ENCODE peak calls at places on chromosomes 4 and X, in ten cellular contexts. One of them, this sample, is unnamed.

GRCh38 chr4:79141530-79141929 is 184.3 kb downstream of the NAA11 start:
- DNase-seq in endodermal cell: peak
- DNase-seq in IMR-90: peak
- DNase-seq in cardiac muscle cell: peak
- DNase-seq in right cardiac atrium: no peak
- DNase-seq in pancreas: no peak
- DNase-seq in CD4-positive, alpha-beta memory T cell: no peak
- DNase-seq in breast epithelium: no peak
- DNase-seq in neural progenitor cell: peak
- DNase-seq in substantia nigra: no peak
- DNase-seq in this sample: no peak

GRCh38 chr4:114464873-114465272 is 133.7 kb upstream of the UGT8 start:
- DNase-seq in endodermal cell: no peak
- DNase-seq in IMR-90: peak
- DNase-seq in cardiac muscle cell: no peak
- DNase-seq in right cardiac atrium: no peak
- DNase-seq in pancreas: no peak
- DNase-seq in CD4-positive, alpha-beta memory T cell: no peak
- DNase-seq in breast epithelium: no peak
- DNase-seq in neural progenitor cell: no peak
- DNase-seq in substantia nigra: no peak
- DNase-seq in this sample: no peak

GRCh38 chr4:138405934-138406567 is 163.9 kb upstream of the SLC7A11 start:
- DNase-seq in endodermal cell: no peak
- DNase-seq in IMR-90: peak
- DNase-seq in cardiac muscle cell: no peak
- DNase-seq in right cardiac atrium: no peak
- DNase-seq in pancreas: no peak
- DNase-seq in CD4-positive, alpha-beta memory T cell: no peak
- DNase-seq in breast epithelium: no peak
- DNase-seq in neural progenitor cell: no peak
- DNase-seq in substantia nigra: no peak
- DNase-seq in this sample: no peak

GRCh38 chr4:40333921-40334352 is 1.2 kb upstream of the CHRNA9 start:
- DNase-seq in endodermal cell: no peak
- DNase-seq in IMR-90: peak
- DNase-seq in cardiac muscle cell: no peak
- DNase-seq in right cardiac atrium: no peak
- DNase-seq in pancreas: no peak
- DNase-seq in CD4-positive, alpha-beta memory T cell: no peak
- DNase-seq in breast epithelium: no peak
- DNase-seq in neural progenitor cell: no peak
- DNase-seq in substantia nigra: no peak
- DNase-seq in this sample: no peak

GRCh38 chr4:121789960-121790829 is 10.9 kb upstream of the EXOSC9 start:
- DNase-seq in endodermal cell: no peak
- DNase-seq in IMR-90: peak
- DNase-seq in cardiac muscle cell: no peak
- DNase-seq in right cardiac atrium: no peak
- DNase-seq in pancreas: no peak
- DNase-seq in CD4-positive, alpha-beta memory T cell: no peak
- DNase-seq in breast epithelium: no peak
- DNase-seq in neural progenitor cell: no peak
- DNase-seq in substantia nigra: no peak
- DNase-seq in this sample: no peak

GRCh38 chr4:3193531-3194203 is 55.3 kb upstream of the MSANTD1 start:
- DNase-seq in endodermal cell: peak
- DNase-seq in IMR-90: peak
- DNase-seq in cardiac muscle cell: no peak
- DNase-seq in right cardiac atrium: no peak
- DNase-seq in pancreas: no peak
- DNase-seq in CD4-positive, alpha-beta memory T cell: peak
- DNase-seq in breast epithelium: no peak
- DNase-seq in neural progenitor cell: no peak
- DNase-seq in substantia nigra: no peak
- DNase-seq in this sample: no peak

GRCh38 chrX:105167233-105167632 is 53.3 kb downstream of the TEX13A start:
- DNase-seq in endodermal cell: no peak
- DNase-seq in IMR-90: no peak
- DNase-seq in cardiac muscle cell: no peak
- DNase-seq in right cardiac atrium: no peak
- DNase-seq in pancreas: no peak
- DNase-seq in CD4-positive, alpha-beta memory T cell: no peak
- DNase-seq in breast epithelium: no peak
- DNase-seq in neural progenitor cell: no peak
- DNase-seq in substantia nigra: no peak
- DNase-seq in this sample: no peak

GRCh38 chrX:153408871-153409351 is 2.4 kb upstream of the ZFP92 start:
- DNase-seq in endodermal cell: no peak
- DNase-seq in IMR-90: no peak
- DNase-seq in cardiac muscle cell: no peak
- DNase-seq in right cardiac atrium: no peak
- DNase-seq in pancreas: no peak
- DNase-seq in CD4-positive, alpha-beta memory T cell: no peak
- DNase-seq in breast epithelium: no peak
- DNase-seq in neural progenitor cell: no peak
- DNase-seq in substantia nigra: no peak
- DNase-seq in this sample: no peak

GRCh38 chr4:100162027-100162685 is 28.1 kb downstream of the DDIT4L start:
- DNase-seq in endodermal cell: no peak
- DNase-seq in IMR-90: no peak
- DNase-seq in cardiac muscle cell: no peak
- DNase-seq in right cardiac atrium: no peak
- DNase-seq in pancreas: no peak
- DNase-seq in CD4-positive, alpha-beta memory T cell: no peak
- DNase-seq in breast epithelium: no peak
- DNase-seq in neural progenitor cell: no peak
- DNase-seq in substantia nigra: no peak
- DNase-seq in this sample: no peak

GRCh38 chr4:25467843-25468242 is 90.8 kb downstream of the ANAPC4 start:
- DNase-seq in endodermal cell: no peak
- DNase-seq in IMR-90: no peak
- DNase-seq in cardiac muscle cell: no peak
- DNase-seq in right cardiac atrium: no peak
- DNase-seq in pancreas: no peak
- DNase-seq in CD4-positive, alpha-beta memory T cell: no peak
- DNase-seq in breast epithelium: no peak
- DNase-seq in neural progenitor cell: no peak
- DNase-seq in substantia nigra: no peak
- DNase-seq in this sample: no peak

GRCh38 chr4:106522839-106523238 is 154.3 kb upstream of the GIMD1 start:
- DNase-seq in endodermal cell: no peak
- DNase-seq in IMR-90: peak
- DNase-seq in cardiac muscle cell: no peak
- DNase-seq in right cardiac atrium: no peak
- DNase-seq in pancreas: no peak
- DNase-seq in CD4-positive, alpha-beta memory T cell: no peak
- DNase-seq in breast epithelium: no peak
- DNase-seq in neural progenitor cell: peak
- DNase-seq in substantia nigra: no peak
- DNase-seq in this sample: no peak

GRCh38 chrX:10130354-10130753 is 26.4 kb upstream of the CLCN4 start:
- DNase-seq in endodermal cell: no peak
- DNase-seq in IMR-90: no peak
- DNase-seq in cardiac muscle cell: no peak
- DNase-seq in right cardiac atrium: no peak
- DNase-seq in pancreas: no peak
- DNase-seq in CD4-positive, alpha-beta memory T cell: no peak
- DNase-seq in breast epithelium: no peak
- DNase-seq in neural progenitor cell: no peak
- DNase-seq in substantia nigra: no peak
- DNase-seq in this sample: no peak

GRCh38 chr4:89752932-89753598 is 83.9 kb downstream of the SNCA start:
- DNase-seq in endodermal cell: no peak
- DNase-seq in IMR-90: peak
- DNase-seq in cardiac muscle cell: no peak
- DNase-seq in right cardiac atrium: no peak
- DNase-seq in pancreas: no peak
- DNase-seq in CD4-positive, alpha-beta memory T cell: no peak
- DNase-seq in breast epithelium: no peak
- DNase-seq in neural progenitor cell: no peak
- DNase-seq in substantia nigra: no peak
- DNase-seq in this sample: no peak

GRCh38 chrX:47661539-47661938 is 2.6 kb upstream of the UXT start:
- DNase-seq in endodermal cell: no peak
- DNase-seq in IMR-90: no peak
- DNase-seq in cardiac muscle cell: no peak
- DNase-seq in right cardiac atrium: no peak
- DNase-seq in pancreas: no peak
- DNase-seq in CD4-positive, alpha-beta memory T cell: no peak
- DNase-seq in breast epithelium: no peak
- DNase-seq in neural progenitor cell: no peak
- DNase-seq in substantia nigra: no peak
- DNase-seq in this sample: no peak
- H3K27ac ChIP-seq in endodermal cell: no peak
- H3K27ac ChIP-seq in IMR-90: peak
- H3K27ac ChIP-seq in cardiac muscle cell: no peak
- H3K27ac ChIP-seq in right cardiac atrium: no peak
- H3K27ac ChIP-seq in pancreas: no peak
- H3K27ac ChIP-seq in CD4-positive, alpha-beta memory T cell: no peak
- H3K27ac ChIP-seq in breast epithelium: no peak
- H3K27ac ChIP-seq in neural progenitor cell: no peak
- H3K27ac ChIP-seq in substantia nigra: no peak
- H3K27ac ChIP-seq in this sample: no peak

DNA sequence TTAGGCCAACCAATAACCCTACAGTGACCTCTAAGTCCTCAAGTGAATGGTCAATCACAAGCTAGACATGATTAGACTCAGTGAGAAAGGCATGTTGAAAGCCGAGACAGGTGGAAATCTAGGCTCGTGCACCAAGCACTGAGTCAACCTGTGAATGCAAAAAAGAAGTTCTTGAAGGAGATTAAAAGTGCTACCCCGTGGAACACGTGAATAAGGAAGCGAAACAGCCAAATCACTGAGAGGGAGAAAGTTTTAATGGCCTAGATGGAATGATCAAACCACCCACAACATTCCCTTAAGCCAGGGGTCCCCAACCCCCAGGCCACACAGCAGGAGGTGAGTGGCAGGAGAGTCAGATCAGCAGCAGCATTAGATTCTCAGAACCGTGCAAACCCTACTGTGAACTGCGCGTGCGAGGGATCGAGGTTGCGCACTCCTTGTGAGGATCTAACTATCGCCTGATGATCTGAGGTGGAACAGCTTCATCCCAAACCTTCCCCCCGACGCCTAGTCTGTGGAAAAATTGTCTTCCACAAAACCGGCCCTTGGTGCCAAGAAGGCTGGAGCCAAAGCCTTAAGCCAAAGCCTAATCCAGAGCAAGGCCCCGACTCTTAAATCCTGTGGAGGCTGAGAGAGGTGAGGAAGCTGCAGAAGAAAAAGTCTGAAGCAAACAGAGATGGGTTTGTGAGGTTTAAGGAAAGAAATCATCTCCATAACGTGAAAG is 19.5 kb upstream of the PDE6B start:
- DNase-seq in endodermal cell: no peak
- DNase-seq in IMR-90: no peak
- DNase-seq in cardiac muscle cell: no peak
- DNase-seq in right cardiac atrium: no peak
- DNase-seq in pancreas: no peak
- DNase-seq in CD4-positive, alpha-beta memory T cell: no peak
- DNase-seq in breast epithelium: no peak
- DNase-seq in neural progenitor cell: no peak
- DNase-seq in substantia nigra: no peak
- DNase-seq in this sample: no peak
- H3K27ac ChIP-seq in endodermal cell: no peak
- H3K27ac ChIP-seq in IMR-90: no peak
- H3K27ac ChIP-seq in cardiac muscle cell: no peak
- H3K27ac ChIP-seq in right cardiac atrium: no peak
- H3K27ac ChIP-seq in pancreas: no peak
- H3K27ac ChIP-seq in CD4-positive, alpha-beta memory T cell: no peak
- H3K27ac ChIP-seq in breast epithelium: no peak
- H3K27ac ChIP-seq in neural progenitor cell: no peak
- H3K27ac ChIP-seq in substantia nigra: no peak
- H3K27ac ChIP-seq in this sample: no peak

DNA sequence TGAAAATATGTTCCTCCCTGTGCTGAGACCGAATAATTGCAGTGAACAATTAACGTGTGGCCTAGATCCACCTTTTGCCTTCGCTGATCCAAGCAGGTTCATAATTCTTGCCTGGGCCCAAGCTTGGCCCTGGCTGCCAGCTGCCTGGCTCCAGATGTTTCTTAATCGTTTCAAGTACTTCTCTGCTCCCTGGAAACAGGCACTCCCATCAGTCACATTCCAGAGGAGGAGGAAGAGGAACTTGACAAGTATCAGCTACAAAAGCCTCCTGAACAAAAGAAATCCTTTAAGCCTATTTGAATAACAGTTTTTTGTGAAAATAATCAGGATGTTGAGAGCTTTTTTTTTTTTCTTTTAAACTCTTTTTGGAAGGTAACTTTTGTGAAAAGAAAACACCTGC is 154.2 kb downstream of the PTTG2 start:
- DNase-seq in endodermal cell: peak
- DNase-seq in IMR-90: no peak
- DNase-seq in cardiac muscle cell: peak
- DNase-seq in right cardiac atrium: no peak
- DNase-seq in pancreas: no peak
- DNase-seq in CD4-positive, alpha-beta memory T cell: no peak
- DNase-seq in breast epithelium: no peak
- DNase-seq in neural progenitor cell: peak
- DNase-seq in substantia nigra: no peak
- DNase-seq in this sample: no peak
- H3K27ac ChIP-seq in endodermal cell: peak
- H3K27ac ChIP-seq in IMR-90: no peak
- H3K27ac ChIP-seq in cardiac muscle cell: no peak
- H3K27ac ChIP-seq in right cardiac atrium: no peak
- H3K27ac ChIP-seq in pancreas: no peak
- H3K27ac ChIP-seq in CD4-positive, alpha-beta memory T cell: no peak
- H3K27ac ChIP-seq in breast epithelium: no peak
- H3K27ac ChIP-seq in neural progenitor cell: peak
- H3K27ac ChIP-seq in substantia nigra: no peak
- H3K27ac ChIP-seq in this sample: no peak

GRCh38 chr4:76036855-76037254 is 985 bp upstream of the CXCL11 start:
- DNase-seq in endodermal cell: peak
- DNase-seq in IMR-90: no peak
- DNase-seq in cardiac muscle cell: no peak
- DNase-seq in right cardiac atrium: no peak
- DNase-seq in pancreas: no peak
- DNase-seq in CD4-positive, alpha-beta memory T cell: no peak
- DNase-seq in breast epithelium: no peak
- DNase-seq in neural progenitor cell: no peak
- DNase-seq in substantia nigra: no peak
- DNase-seq in this sample: no peak

GRCh38 chr4:76035799-76036389 is at the start of gene CXCL11:
- DNase-seq in endodermal cell: no peak
- DNase-seq in IMR-90: peak
- DNase-seq in cardiac muscle cell: no peak
- DNase-seq in right cardiac atrium: no peak
- DNase-seq in pancreas: no peak
- DNase-seq in CD4-positive, alpha-beta memory T cell: no peak
- DNase-seq in breast epithelium: no peak
- DNase-seq in neural progenitor cell: no peak
- DNase-seq in substantia nigra: no peak
- DNase-seq in this sample: no peak

DNA sequence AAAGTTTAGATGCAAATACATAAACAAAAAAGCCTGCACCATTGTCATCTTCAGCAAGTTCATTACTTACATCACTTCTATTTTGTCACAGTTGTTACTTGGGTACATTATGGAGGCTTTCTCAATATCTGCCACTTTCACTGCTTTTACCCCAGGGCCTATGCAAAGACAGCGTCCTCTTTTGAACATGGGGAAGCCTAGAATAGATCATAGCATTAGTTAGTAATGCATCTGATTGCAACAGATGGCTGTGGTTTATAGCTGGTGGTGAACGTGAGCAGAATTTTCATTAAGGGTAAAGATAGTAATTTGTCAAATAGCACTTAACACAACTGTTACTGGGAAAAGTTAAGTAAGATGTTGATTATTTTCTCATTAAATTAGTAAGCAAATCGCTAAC is 724 bp downstream of the CXCL11 start:
- DNase-seq in endodermal cell: no peak
- DNase-seq in IMR-90: no peak
- DNase-seq in cardiac muscle cell: no peak
- DNase-seq in right cardiac atrium: no peak
- DNase-seq in pancreas: no peak
- DNase-seq in CD4-positive, alpha-beta memory T cell: no peak
- DNase-seq in breast epithelium: no peak
- DNase-seq in neural progenitor cell: no peak
- DNase-seq in substantia nigra: no peak
- DNase-seq in this sample: no peak
- H3K27ac ChIP-seq in endodermal cell: no peak
- H3K27ac ChIP-seq in IMR-90: no peak
- H3K27ac ChIP-seq in cardiac muscle cell: no peak
- H3K27ac ChIP-seq in right cardiac atrium: no peak
- H3K27ac ChIP-seq in pancreas: no peak
- H3K27ac ChIP-seq in CD4-positive, alpha-beta memory T cell: no peak
- H3K27ac ChIP-seq in breast epithelium: no peak
- H3K27ac ChIP-seq in neural progenitor cell: no peak
- H3K27ac ChIP-seq in substantia nigra: no peak
- H3K27ac ChIP-seq in this sample: no peak